ENCODE peak calls at places on chromosomes 5 and 9, in five cellular contexts. I is LoVo; A is kidney tubule cell; S is activated T-helper 1 cell treated with Interleukin-2 at 50 U/mL for 16 hours; L is activated T-cell treated with anti-CD3 and anti-CD28 coated beads, Interleukin-2, amount 50 U/mL, for 72 hours. B is an unnamed sample.
A peak's percentile ranks its signal among the peaks of the same experiment; 100 is the strongest.

GRCh38 chr5:172490739-172491461 is 36.6 kb upstream of the SH3PXD2B start:
- DNase-seq in I (no peak), A (no peak), S (no peak), L (no peak), B (peak; percentile 5)

GRCh38 chr5:55897905-55898304 is 46.7 kb downstream of the IL31RA start:
- DNase-seq in I (no peak), A (no peak), S (no peak), L (peak; percentile 45), B (no peak)

GRCh38 chr5:177432905-177433657 is 6.6 kb downstream of the GRK6 start:
- DNase-seq in I (no peak), A (no peak), S (no peak), L (no peak), B (no peak)

GRCh38 chr9:33198163-33198562 is 31.0 kb upstream of the B4GALT1 start:
- DNase-seq in I (no peak), A (no peak), S (no peak), L (no peak), B (no peak)

GRCh38 chr9:38439291-38439915 is 15.1 kb upstream of the IGFBPL1 start:
- DNase-seq in I (no peak), A (no peak), S (no peak), L (no peak), B (no peak)

GRCh38 chr9:135046156-135047025 is 41.1 kb upstream of the OLFM1 start:
- DNase-seq in I (no peak), A (no peak), S (no peak), L (no peak), B (no peak)

GRCh38 chr5:759781-760362 is 24.7 kb downstream of the ZDHHC11B start:
- DNase-seq in I (no peak), A (no peak), S (no peak), L (no peak), B (no peak)

GRCh38 chr5:109329296-109330252 is 80.2 kb downstream of the PJA2 start:
- DNase-seq in I (no peak), A (peak; percentile 26), S (no peak), L (no peak), B (peak; percentile 47)

GRCh38 chr5:115262405-115263247 is at the start of gene PGGT1B:
- DNase-seq in I (peak; percentile 81), A (peak; percentile 78), S (peak; percentile 49), L (peak; percentile 79), B (peak; percentile 82)

GRCh38 chr5:64872044-64872443 is 103.3 kb downstream of the CWC27 start:
- DNase-seq in I (no peak), A (peak; percentile 55), S (no peak), L (no peak), B (peak; percentile 73)

GRCh38 chr9:124202447-124202971 is 55.2 kb upstream of the NEK6 start:
- DNase-seq in I (no peak), A (no peak), S (peak; percentile 47), L (peak; percentile 93), B (peak; percentile 51)

GRCh38 chr9:118761016-118761790 is 608.0 kb downstream of the BRINP1 start:
- DNase-seq in I (no peak), A (peak; percentile 72), S (no peak), L (no peak), B (no peak)

GRCh38 chr9:96874947-96875459 is 20.7 kb upstream of the ZNF782 start:
- DNase-seq in I (peak; percentile 70), A (peak; percentile 93), S (no peak), L (peak; percentile 30), B (peak; percentile 81)

GRCh38 chr5:157059891-157060290 is 975 bp upstream of the HAVCR1 start:
- DNase-seq in I (no peak), A (peak; percentile 89), S (no peak), L (no peak), B (no peak)

GRCh38 chr5:50968296-50969206 is 302.1 kb downstream of the PARP8 start:
- DNase-seq in I (no peak), A (no peak), S (no peak), L (no peak), B (no peak)

GRCh38 chr5:144183254-144183889 is 12.7 kb downstream of the KCTD16 start:
- DNase-seq in I (peak; percentile 45), A (peak; percentile 47), S (no peak), L (no peak), B (peak; percentile 41)

GRCh38 chr9:94867281-94867841 is 140.9 kb downstream of the AOPEP start:
- DNase-seq in I (peak; percentile 48), A (peak; percentile 89), S (no peak), L (no peak), B (peak; percentile 76)

GRCh38 chr5:10607666-10608442 is 44.0 kb downstream of the ANKRD33B start:
- DNase-seq in I (no peak), A (no peak), S (no peak), L (no peak), B (no peak)

GRCh38 chr5:14144586-14145355 is 1.6 kb downstream of the TRIO start:
- DNase-seq in I (peak; percentile 61), A (peak; percentile 83), S (no peak), L (peak; percentile 57), B (peak; percentile 47)

GRCh38 chr5:101611039-101611438 is 685.0 kb downstream of the SLCO4C1 start:
- DNase-seq in I (no peak), A (no peak), S (no peak), L (no peak), B (no peak)

GRCh38 chr5:174720066-174720611 is 4.2 kb upstream of the MSX2 start:
- DNase-seq in I (no peak), A (no peak), S (no peak), L (no peak), B (no peak)

GRCh38 chr5:55232194-55232984 is 1.0 kb downstream of the CCNO start:
- DNase-seq in I (peak; percentile 70), A (peak; percentile 73), S (no peak), L (peak; percentile 19), B (no peak)

GRCh38 chr9:68507098-68507795 is 33.4 kb downstream of the TMEM252 start:
- DNase-seq in I (peak; percentile 6), A (peak; percentile 20), S (no peak), L (no peak), B (peak; percentile 23)

GRCh38 chr5:157459715-157460599 is at the start of gene NIPAL4:
- DNase-seq in I (peak; percentile 8), A (peak; percentile 26), S (no peak), L (peak; percentile 62), B (no peak)

GRCh38 chr9:71909887-71910601 is 949 bp downstream of the ABHD17B start:
- DNase-seq in I (peak; percentile 27), A (peak; percentile 44), S (peak; percentile 8), L (peak; percentile 41), B (peak; percentile 23)

GRCh38 chr9:107106416-107106815 is 176.7 kb upstream of the RAD23B start:
- DNase-seq in I (no peak), A (no peak), S (no peak), L (no peak), B (no peak)

GRCh38 chr5:68178579-68178978 is 37.0 kb upstream of the PIK3R1 start:
- DNase-seq in I (no peak), A (peak; percentile 74), S (no peak), L (peak; percentile 6), B (peak; percentile 68)